ENCODE peak calls at places on chromosomes 13 and 19, in eight cellular contexts. K, Z, J, W, Q, B, P and E are unnamed samples.

GRCh38 chr13:44453881-44454280 is 80.3 kb downstream of the SERP2 start:
- DNase-seq in K (no peak), Z (no peak), J (no peak), W (no peak), Q (no peak), B (no peak), P (no peak), E (no peak)

GRCh38 chr19:17706750-17707181 is 12.5 kb upstream of the MAP1S start:
- DNase-seq in K (no peak), Z (peak), J (no peak), W (no peak), Q (no peak), B (no peak), P (no peak), E (peak)

GRCh38 chr13:40191186-40191980 is 475.1 kb downstream of the FOXO1 start:
- DNase-seq in K (no peak), Z (peak), J (no peak), W (no peak), Q (no peak), B (no peak), P (no peak), E (no peak)

GRCh38 chr13:49110122-49110831 is 109.9 kb upstream of the MLNR start:
- DNase-seq in K (peak), Z (peak), J (peak), W (peak), Q (peak), B (peak), P (peak), E (peak)

GRCh38 chr19:41753159-41753558 is 2.2 kb upstream of the CEACAM6 start:
- DNase-seq in K (peak), Z (peak), J (no peak), W (no peak), Q (peak), B (peak), P (peak), E (peak)

GRCh38 chr13:112204881-112205327 is 138.0 kb downstream of the SOX1 start:
- DNase-seq in K (no peak), Z (no peak), J (no peak), W (no peak), Q (no peak), B (no peak), P (no peak), E (no peak)

GRCh38 chr19:34269968-34270621 is 15.7 kb downstream of the GARRE1 start:
- DNase-seq in K (peak), Z (peak), J (no peak), W (peak), Q (peak), B (peak), P (peak), E (peak)

GRCh38 chr13:44865722-44866484 is 123.4 kb downstream of the NUFIP1 start:
- DNase-seq in K (no peak), Z (no peak), J (no peak), W (no peak), Q (no peak), B (no peak), P (no peak), E (no peak)

GRCh38 chr13:111559612-111560423 is 239.4 kb downstream of the TEX29 start:
- DNase-seq in K (no peak), Z (no peak), J (no peak), W (no peak), Q (no peak), B (no peak), P (no peak), E (no peak)

GRCh38 chr13:78137404-78138142 is 218.9 kb upstream of the EDNRB start:
- DNase-seq in K (peak), Z (peak), J (peak), W (peak), Q (peak), B (peak), P (peak), E (peak)

GRCh38 chr19:47253467-47253881 is 2.9 kb upstream of the CCDC9 start:
- DNase-seq in K (no peak), Z (peak), J (no peak), W (no peak), Q (no peak), B (no peak), P (peak), E (peak)

GRCh38 chr19:11457115-11457514 is 21.7 kb downstream of the PRKCSH start:
- DNase-seq in K (peak), Z (peak), J (no peak), W (no peak), Q (no peak), B (no peak), P (no peak), E (no peak)

GRCh38 chr13:28866932-28867331 is 46.8 kb downstream of the MTUS2 start:
- DNase-seq in K (no peak), Z (no peak), J (no peak), W (no peak), Q (no peak), B (no peak), P (no peak), E (no peak)

GRCh38 chr13:68386808-68387207 is 1156.7 kb upstream of the PCDH9 start:
- DNase-seq in K (no peak), Z (no peak), J (no peak), W (no peak), Q (no peak), B (no peak), P (no peak), E (no peak)

GRCh38 chr13:84400711-84401110 is 518.4 kb upstream of the SLITRK1 start:
- DNase-seq in K (no peak), Z (peak), J (no peak), W (peak), Q (no peak), B (no peak), P (no peak), E (peak)

GRCh38 chr13:106176103-106176502 is 359.4 kb downstream of the EFNB2 start:
- DNase-seq in K (no peak), Z (peak), J (peak), W (peak), Q (no peak), B (no peak), P (no peak), E (peak)

GRCh38 chr19:45437328-45437727 is 13.6 kb upstream of the ERCC1 start:
- DNase-seq in K (no peak), Z (no peak), J (no peak), W (no peak), Q (no peak), B (no peak), P (no peak), E (no peak)

GRCh38 chr13:30108216-30108912 is 199.0 kb downstream of the KATNAL1 start:
- DNase-seq in K (no peak), Z (no peak), J (no peak), W (no peak), Q (no peak), B (no peak), P (no peak), E (no peak)

GRCh38 chr19:6521718-6522646 is 8.8 kb upstream of the TNFSF9 start:
- DNase-seq in K (no peak), Z (peak), J (no peak), W (no peak), Q (peak), B (no peak), P (peak), E (peak)

GRCh38 chr13:51360489-51360888 is 21.0 kb downstream of the SERPINE3 start:
- DNase-seq in K (no peak), Z (no peak), J (no peak), W (no peak), Q (no peak), B (no peak), P (no peak), E (no peak)